ENCODE peak calls at places on chromosomes 11 and 22, in four cellular contexts. N is neural progenitor cell, O is PC-3, F is fibroblast of lung. Z is an unnamed sample.

GRCh38 chr11:34425863-34426262 is 12.9 kb upstream of the CAT start:
- DNase-seq in N (no peak), O (peak; percentile 61), F (no peak), Z (no peak)

GRCh38 chr22:39725351-39726035 is 154.9 kb downstream of the CACNA1I start:
- DNase-seq in N (no peak), O (no peak), F (no peak), Z (no peak)

GRCh38 chr11:19560156-19560555 is 152.5 kb upstream of the NAV2 start:
- DNase-seq in N (no peak), O (no peak), F (no peak), Z (no peak)

GRCh38 chr11:104728927-104729326 is 169.3 kb downstream of the CASP12 start:
- DNase-seq in N (no peak), O (no peak), F (no peak), Z (no peak)

GRCh38 chr22:30386960-30387848 is at the start of gene RNF215:
- DNase-seq in N (peak; percentile 94), O (peak; percentile 80), F (peak; percentile 71), Z (peak; percentile 74)

GRCh38 chr11:66150140-66150539 is 80.1 kb downstream of the PACS1 start:
- DNase-seq in N (no peak), O (no peak), F (peak; percentile 12), Z (peak; percentile 18)

GRCh38 chr11:31834237-31834636 is 23.1 kb upstream of the PAX6 start:
- DNase-seq in N (no peak), O (no peak), F (no peak), Z (no peak)

GRCh38 chr11:72812604-72812967 is 1.6 kb upstream of the ATG16L2 start:
- DNase-seq in N (no peak), O (peak; percentile 48), F (peak; percentile 10), Z (peak; percentile 33)

GRCh38 chr11:65742353-65742752 is 21.8 kb upstream of the RNASEH2C start:
- DNase-seq in N (no peak), O (no peak), F (no peak), Z (no peak)

GRCh38 chr11:71309181-71309580 is 56.8 kb upstream of the SHANK2 start:
- DNase-seq in N (no peak), O (no peak), F (no peak), Z (no peak)

GRCh38 chr22:49004484-49005399 is 822.9 kb downstream of the BRD1 start:
- DNase-seq in N (no peak), O (no peak), F (no peak), Z (no peak)

GRCh38 chr11:503179-503981 is 3.7 kb downstream of the RNH1 start:
- DNase-seq in N (no peak), O (no peak), F (peak; percentile 78), Z (no peak)

GRCh38 chr11:59429924-59430516 is 3.8 kb upstream of the OR5A2 start:
- DNase-seq in N (peak; percentile 79), O (peak; percentile 86), F (peak; percentile 53), Z (peak; percentile 46)

GRCh38 chr11:28759311-28759710 is 651.1 kb downstream of the METTL15 start:
- DNase-seq in N (no peak), O (peak; percentile 83), F (no peak), Z (peak; percentile 14)

GRCh38 chr11:27471588-27472397 is 797 bp downstream of the LGR4 start:
- DNase-seq in N (peak; percentile 73), O (peak; percentile 21), F (no peak), Z (peak; percentile 28)

GRCh38 chr22:25419247-25420113 is 145.0 kb upstream of the GRK3 start:
- DNase-seq in N (no peak), O (no peak), F (peak; percentile 58), Z (peak; percentile 27)

GRCh38 chr22:38861170-38861874 is 10.7 kb downstream of the CBX6 start:
- DNase-seq in N (no peak), O (no peak), F (no peak), Z (no peak)

GRCh38 chr11:28342704-28343103 is 234.5 kb downstream of the METTL15 start:
- DNase-seq in N (no peak), O (no peak), F (peak; percentile 39), Z (peak; percentile 39)

GRCh38 chr11:92717240-92717639 is 252.2 kb upstream of the MTNR1B start:
- DNase-seq in N (no peak), O (no peak), F (no peak), Z (no peak)

GRCh38 chr11:82864268-82864667 is 36.0 kb downstream of the PRCP start:
- DNase-seq in N (peak; percentile 67), O (peak; percentile 82), F (peak; percentile 90), Z (peak; percentile 45)

DNA sequence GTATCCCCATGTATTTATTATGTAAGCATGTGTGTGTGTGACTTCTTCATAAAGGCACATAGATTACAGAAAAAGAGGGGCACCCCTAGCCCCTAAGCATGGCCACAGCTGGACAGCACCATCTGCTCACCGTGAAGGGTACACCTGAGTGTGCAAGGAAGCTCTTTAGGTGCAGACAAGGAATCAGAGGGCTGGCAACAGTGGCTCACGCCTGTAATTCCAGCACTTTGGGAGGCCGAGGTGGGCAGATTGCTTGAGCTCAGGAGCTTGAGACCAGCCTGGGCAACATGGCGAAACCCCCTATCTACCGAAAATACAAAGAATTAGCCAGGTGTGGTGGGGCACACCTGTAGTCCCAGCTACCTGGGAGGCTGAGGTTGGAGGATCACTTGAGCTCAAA is 56.3 kb downstream of the DGCR2 start:
- DNase-seq in N (no peak), O (no peak), F (no peak), Z (no peak)
- H3K36me3 ChIP-seq in N (no peaks in the 10 kb centered on the region), O (peaks cover 5% of the 10 kb centered on the region), F (peaks cover 15% of the 10 kb centered on the region), Z (peaks cover 76% of the 10 kb centered on the region)

DNA sequence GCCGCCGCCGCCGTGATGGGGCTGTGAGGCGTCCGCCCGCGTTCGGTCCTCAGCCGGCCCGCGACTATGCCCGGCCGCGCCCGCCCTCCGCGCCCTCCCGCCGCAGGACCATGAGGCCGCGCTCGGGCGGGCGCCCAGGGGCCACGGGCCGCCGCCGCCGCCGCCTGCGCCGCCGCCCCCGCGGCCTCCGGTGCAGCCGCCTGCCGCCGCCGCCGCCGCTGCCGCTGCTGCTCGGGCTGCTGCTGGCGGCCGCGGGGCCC is 215 bp downstream of the ZNRF3 start:
- DNase-seq in N (no peak), O (no peak), F (no peak), Z (no peak)
- H3K9ac ChIP-seq in N (no peak overlapping the region), O (no peak overlapping the region), F (peak overlapping the region; percentile 50), Z (no peak overlapping the region)

GRCh38 chr11:3040881-3041280 is 16.3 kb downstream of the CARS1 start:
- DNase-seq in N (no peak), O (no peak), F (no peak), Z (no peak)
- H3K36me3 ChIP-seq in N (no peaks in the 10 kb centered on the region), O (peaks cover 30% of the 10 kb centered on the region), F (peaks cover 34% of the 10 kb centered on the region), Z (peaks cover 73% of the 10 kb centered on the region)

DNA sequence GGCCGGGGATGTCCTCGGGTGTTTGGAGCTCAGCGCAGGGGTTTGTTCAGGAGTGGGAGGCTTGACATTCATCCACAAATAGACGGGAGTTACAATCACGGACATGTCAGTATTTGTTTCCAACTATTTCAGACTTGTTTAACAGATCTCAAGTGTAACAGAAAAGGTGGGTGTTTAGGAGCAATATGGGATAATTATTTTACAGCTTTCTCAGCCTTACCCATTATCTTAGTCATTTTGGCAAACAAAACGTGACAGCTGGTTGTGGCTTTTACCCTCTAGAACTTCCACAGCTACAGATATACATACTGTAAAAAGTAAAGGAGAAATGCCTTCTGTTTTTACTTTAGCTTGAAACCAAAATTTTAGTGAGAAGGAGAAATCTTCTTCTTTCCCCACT is 178.7 kb upstream of the TMEM45B start:
- DNase-seq in N (no peak), O (no peak), F (peak; percentile 23), Z (peak; percentile 13)
- H3K9ac ChIP-seq in N (no peak overlapping the region), O (peak overlapping the region; percentile 22), F (no peak overlapping the region), Z (no peak overlapping the region)

GRCh38 chr22:42602470-42602869 is 12.2 kb downstream of the POLDIP3 start:
- DNase-seq in N (no peak), O (no peak), F (no peak), Z (no peak)

GRCh38 chr22:42604403-42604802 is 10.3 kb downstream of the POLDIP3 start:
- DNase-seq in N (no peak), O (no peak), F (no peak), Z (no peak)

GRCh38 chr22:42608481-42609361 is 6.0 kb downstream of the POLDIP3 start:
- DNase-seq in N (peak; percentile 31), O (peak; percentile 14), F (peak; percentile 64), Z (peak; percentile 75)

GRCh38 chr22:42601879-42602465 is 12.7 kb downstream of the POLDIP3 start:
- DNase-seq in N (no peak), O (no peak), F (no peak), Z (no peak)

GRCh38 chr22:42603427-42603826 is 11.3 kb downstream of the POLDIP3 start:
- DNase-seq in N (no peak), O (no peak), F (no peak), Z (no peak)
- H3K36me3 ChIP-seq in N (no peaks in the 10 kb centered on the region), O (peaks cover 6% of the 10 kb centered on the region), F (peaks cover 18% of the 10 kb centered on the region), Z (peaks cover 49% of the 10 kb centered on the region)

GRCh38 chr22:27801197-27801615 is 350 bp downstream of the MN1 start:
- DNase-seq in N (peak; percentile 78), O (peak; percentile 25), F (no peak), Z (peak; percentile 58)

GRCh38 chr22:27799334-27800249 is 2.0 kb downstream of the MN1 start:
- DNase-seq in N (peak; percentile 60), O (peak; percentile 22), F (no peak), Z (peak; percentile 50)

GRCh38 chr22:27800250-27801131 is 1.1 kb downstream of the MN1 start:
- DNase-seq in N (peak; percentile 77), O (no peak), F (no peak), Z (peak; percentile 34)

GRCh38 chr22:27802389-27803079 is 978 bp upstream of the MN1 start:
- DNase-seq in N (no peak), O (no peak), F (no peak), Z (no peak)

GRCh38 chr22:27801616-27802388 is at the start of gene MN1:
- DNase-seq in N (peak; percentile 85), O (no peak), F (peak; percentile 42), Z (peak; percentile 66)
- H3K9ac ChIP-seq in N (peak within 1 kb of the TSS; percentile 5), O (peak within 1 kb of the TSS; percentile 27), F (peak within 1 kb of the TSS; percentile 53), Z (peak within 1 kb of the TSS; percentile 78)

GRCh38 chr22:43173976-43174720 is 12.8 kb downstream of the TTLL12 start:
- DNase-seq in N (no peak), O (no peak), F (no peak), Z (no peak)
- H3K36me3 ChIP-seq in N (no peaks in the 10 kb centered on the region), O (no peaks in the 10 kb centered on the region), F (peaks cover 24% of the 10 kb centered on the region), Z (peaks cover 83% of the 10 kb centered on the region)

DNA sequence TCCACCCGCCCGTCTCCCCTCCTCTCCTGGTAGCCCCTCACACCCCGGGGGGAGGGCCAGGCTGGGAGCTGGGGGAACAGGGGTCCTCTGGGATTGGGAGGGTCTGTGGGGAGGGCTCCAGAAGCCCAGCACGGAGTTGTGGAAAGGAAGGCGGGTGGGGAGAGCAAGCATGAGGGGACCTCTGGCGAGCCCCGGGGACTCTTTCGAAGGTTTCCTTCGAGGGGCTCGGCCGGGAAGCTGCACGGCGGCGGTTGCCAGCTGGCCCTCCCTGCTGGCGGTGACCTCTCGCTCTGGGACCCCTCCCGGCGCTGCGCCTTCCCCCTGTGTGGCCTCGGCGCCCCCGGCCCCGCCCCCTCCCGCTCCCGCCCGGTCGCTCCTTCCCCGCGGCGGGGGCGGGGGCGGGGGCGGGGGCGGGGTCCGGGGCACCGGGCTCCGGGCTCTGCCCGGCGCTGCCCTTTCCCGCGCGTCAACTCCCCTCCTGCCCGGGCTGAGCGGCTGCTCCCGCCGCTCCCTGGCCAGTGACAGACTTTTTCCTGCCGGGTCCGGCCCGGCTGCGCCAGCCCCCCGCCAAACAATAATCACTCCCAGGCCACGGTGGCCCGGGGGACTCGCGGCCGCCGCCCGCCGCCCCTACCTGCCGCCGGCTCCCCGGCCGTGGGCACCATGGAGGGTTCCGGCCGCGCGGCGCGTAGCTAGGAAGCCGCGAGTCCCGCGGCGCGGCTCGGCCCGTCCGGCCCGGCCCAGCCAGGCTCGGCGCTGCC is 986 bp downstream of the CLCF1 start:
- DNase-seq in N (peak; percentile 69), O (no peak), F (no peak), Z (no peak)
- H3K9ac ChIP-seq in N (no peak overlapping the region), O (peak overlapping the region; percentile 100), F (peak overlapping the region; percentile 93), Z (peak overlapping the region; percentile 91)

Z was measured in mesenchymal stem cell.